ENCODE peak calls at places on chromosomes 7 and 10, in four cellular contexts. R, W, J and V are unnamed samples.
A peak's percentile ranks its signal among the peaks of the same experiment; 100 is the strongest.

GRCh38 chr7:142811154-142811737 is 40.5 kb downstream of the PRSS2 start:
- DNase-seq in R (peak; percentile 72), W (peak; percentile 44), J (peak; percentile 50), V (peak; percentile 24)

GRCh38 chr7:158617737-158618128 is 30.1 kb upstream of the PTPRN2 start:
- DNase-seq in W (no peak), R (no peak), J (no peak), V (no peak)

GRCh38 chr10:121503587-121504051 is 94.6 kb downstream of the FGFR2 start:
- DNase-seq in W (no peak), R (no peak), J (no peak), V (no peak)

GRCh38 chr10:78557433-78557925 is 511.3 kb upstream of the ZMIZ1 start:
- DNase-seq in R (no peak), W (no peak), J (no peak), V (no peak)

GRCh38 chr10:128125416-128125943 is 743 bp downstream of the MKI67 start:
- DNase-seq in J (no peak), R (peak; percentile 42), W (no peak), V (no peak)

GRCh38 chr10:22648547-22648961 is 65.8 kb downstream of the PIP4K2A start:
- DNase-seq in J (no peak), W (no peak), R (peak; percentile 79), V (no peak)

GRCh38 chr7:105920766-105921165 is 42.3 kb upstream of the CDHR3 start:
- DNase-seq in J (no peak), W (no peak), R (peak; percentile 26), V (no peak)

GRCh38 chr7:42107484-42107883 is 129.5 kb downstream of the GLI3 start:
- DNase-seq in W (no peak), J (no peak), R (peak; percentile 62), V (peak; percentile 38)

GRCh38 chr7:44712012-44712411 is 36.6 kb upstream of the ZMIZ2 start:
- DNase-seq in W (no peak), J (no peak), R (peak; percentile 38), V (no peak)

GRCh38 chr10:70330671-70331070 is 46.9 kb upstream of the NPFFR1 start:
- DNase-seq in J (no peak), W (no peak), R (no peak), V (no peak)

GRCh38 chr7:158549176-158549833 is 38.3 kb downstream of the PTPRN2 start:
- DNase-seq in W (no peak), J (no peak), R (no peak), V (peak; percentile 47)

GRCh38 chr10:77357611-77358010 is 280.0 kb downstream of the KCNMA1 start:
- DNase-seq in J (peak; percentile 57), R (peak; percentile 80), W (no peak), V (no peak)

GRCh38 chr10:125640609-125641008 is 42.4 kb downstream of the TEX36 start:
- DNase-seq in R (no peak), W (no peak), J (no peak), V (no peak)

GRCh38 chr10:7030134-7030855 is 380.5 kb downstream of the SFMBT2 start:
- DNase-seq in W (no peak), J (no peak), R (no peak), V (no peak)

GRCh38 chr10:123380491-123381085 is 226.4 kb downstream of the BUB3 start:
- DNase-seq in R (no peak), W (no peak), J (peak; percentile 12), V (no peak)
- TF ChIP-seq CTCF in R (no peak), W (no peak), J (peak; percentile 52), V (no peak)

GRCh38 chr7:7764515-7765138 is 46.2 kb upstream of the RPA3 start:
- DNase-seq in J (no peak), R (peak; percentile 8), W (no peak), V (no peak)
- TF ChIP-seq CTCF in J (no peak), R (no peak), W (no peak), V (no peak)

DNA sequence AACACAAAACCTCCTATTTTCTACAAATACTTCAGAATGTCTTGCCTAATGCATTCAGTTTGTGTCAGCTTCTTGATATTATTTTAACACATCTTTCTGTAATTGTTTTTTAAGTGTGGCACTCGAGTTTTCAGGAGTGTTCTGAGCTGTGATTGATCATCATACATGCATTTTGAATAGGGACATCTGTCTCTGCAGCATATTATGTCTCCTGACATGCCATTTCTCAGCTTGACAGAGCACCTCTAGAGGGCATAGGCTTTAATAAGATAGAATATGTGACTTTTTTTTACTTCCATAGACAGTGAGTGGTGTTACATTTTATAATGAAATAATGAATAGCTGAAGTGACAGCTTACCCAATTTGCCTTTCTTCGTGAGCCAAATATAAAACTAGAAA is 219.2 kb upstream of the HDAC9 start:
- DNase-seq in J (no peak), W (no peak), R (no peak), V (no peak)
- TF ChIP-seq CTCF in J (no peak), W (no peak), R (no peak), V (no peak)

GRCh38 chr7:2646336-2646679 is 14.5 kb downstream of the TTYH3 start:
- DNase-seq in W (no peak), J (no peak), R (no peak), V (no peak)

GRCh38 chr7:2641406-2642393 is 9.9 kb downstream of the TTYH3 start:
- DNase-seq in R (peak; percentile 94), J (no peak), W (peak; percentile 73), V (peak; percentile 67)

GRCh38 chr7:2644514-2645273 is 12.9 kb downstream of the TTYH3 start:
- DNase-seq in W (no peak), J (no peak), R (no peak), V (no peak)

GRCh38 chr7:2645274-2645868 is 13.6 kb downstream of the TTYH3 start:
- DNase-seq in W (peak; percentile 49), R (no peak), J (no peak), V (no peak)

DNA sequence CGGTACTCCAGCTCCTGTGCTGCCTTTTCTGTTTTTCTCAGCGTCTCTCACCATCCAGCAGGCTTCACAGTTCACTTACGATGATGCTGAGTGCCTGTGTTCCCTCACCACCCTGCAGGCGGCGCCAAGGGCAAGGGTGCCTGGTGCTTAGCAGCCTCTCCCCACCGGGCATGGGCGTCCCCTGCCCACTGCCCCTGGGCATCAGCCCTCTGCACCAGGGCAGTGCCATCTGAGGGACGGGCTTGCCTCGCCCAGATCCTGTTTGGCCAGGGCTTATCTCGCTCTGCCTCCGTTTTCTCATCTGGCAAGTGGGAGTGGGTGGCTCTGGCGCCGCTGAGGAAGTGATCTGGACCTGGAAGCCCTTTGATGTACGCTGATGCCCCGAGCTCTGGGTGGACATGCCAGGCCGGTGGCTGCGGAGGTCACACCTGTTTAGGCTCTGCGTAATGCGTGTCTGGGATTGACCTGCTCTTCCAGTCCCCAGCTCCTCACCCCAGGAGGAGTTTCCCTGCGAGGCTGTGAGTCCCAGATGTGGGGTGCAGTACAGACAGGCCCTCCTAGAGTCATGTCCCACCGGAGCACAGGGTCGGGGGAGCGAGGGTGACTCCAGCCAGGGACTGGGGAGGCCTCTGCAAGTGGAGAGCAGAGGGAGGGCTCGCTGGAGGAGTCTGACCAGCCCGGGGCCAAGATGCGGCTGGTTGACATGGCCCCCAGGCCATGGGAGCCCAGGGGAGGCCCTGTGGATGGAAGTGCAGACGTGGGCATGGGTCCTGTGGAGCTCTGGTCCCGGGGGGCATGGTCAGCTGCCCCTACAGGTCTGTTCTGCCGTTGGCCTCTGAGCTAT is 11.8 kb downstream of the TTYH3 start:
- DNase-seq in J (no peak), W (no peak), R (no peak), V (no peak)
- TF ChIP-seq CTCF in J (no peak), W (no peak), R (peak; percentile 7), V (no peak)

GRCh38 chr7:16420329-16420648 is 1.0 kb downstream of the CRPPA start:
- DNase-seq in J (no peak), R (no peak), W (no peak), V (no peak)

GRCh38 chr7:16422100-16422430 is 727 bp upstream of the CRPPA start:
- DNase-seq in R (peak; percentile 40), W (no peak), J (no peak), V (no peak)

GRCh38 chr7:16420649-16421332 is 547 bp downstream of the CRPPA start:
- DNase-seq in J (peak; percentile 76), W (peak; percentile 75), R (peak; percentile 90), V (peak; percentile 71)

GRCh38 chr7:16422917-16423316 is 1.6 kb upstream of the CRPPA start:
- DNase-seq in J (no peak), R (no peak), W (no peak), V (no peak)

GRCh38 chr7:16421333-16422099 is at the start of gene CRPPA:
- DNase-seq in J (no peak), W (peak; percentile 56), R (peak; percentile 67), V (peak; percentile 61)
- TF ChIP-seq CTCF in J (no peak), W (no peak), R (no peak), V (no peak)